ENCODE peak calls at places on chromosomes 6 and 20, in four cellular contexts. W is heart right ventricle, P is HCT116, Q is A549. Y is an unnamed sample. For H3K9me3, the result is how much of the 10 kb centered on the place peaks cover.

GRCh38 chr20:52060794-52061714 is 130.5 kb downstream of the ZFP64 start:
- DNase-seq in W (no peak), P (peak), Q (peak), Y (peak)

GRCh38 chr20:11687546-11688292 is 230.0 kb upstream of the BTBD3 start:
- DNase-seq in W (no peak), P (no peak), Q (peak), Y (no peak)

GRCh38 chr6:77561768-77562314 is 91.0 kb upstream of the MEI4 start:
- DNase-seq in W (no peak), P (no peak), Q (no peak), Y (no peak)

GRCh38 chr6:150880336-150880735 is 14.8 kb downstream of the MTHFD1L start:
- DNase-seq in W (no peak), P (no peak), Q (no peak), Y (no peak)

GRCh38 chr20:62276448-62276847 is 26.3 kb upstream of the ADRM1 start:
- DNase-seq in W (peak), P (no peak), Q (no peak), Y (no peak)

GRCh38 chr20:49338061-49338460 is 60.2 kb upstream of the ZNFX1 start:
- DNase-seq in W (no peak), P (no peak), Q (no peak), Y (no peak)

GRCh38 chr6:20704325-20704724 is 170.1 kb downstream of the CDKAL1 start:
- DNase-seq in W (no peak), P (no peak), Q (no peak), Y (no peak)

GRCh38 chr20:47181056-47181862 is 175.2 kb downstream of the ZMYND8 start:
- DNase-seq in W (no peak), P (peak), Q (peak), Y (peak)

GRCh38 chr6:109062216-109062615 is 32.4 kb downstream of the SESN1 start:
- DNase-seq in W (no peak), P (no peak), Q (no peak), Y (no peak)

GRCh38 chr6:20302168-20302567 is 89.9 kb upstream of the MBOAT1 start:
- DNase-seq in W (no peak), P (no peak), Q (no peak), Y (no peak)

GRCh38 chr20:37309290-37309689 is 19.8 kb downstream of the MANBAL start:
- DNase-seq in W (no peak), P (no peak), Q (no peak), Y (no peak)
- H3K27ac ChIP-seq in W (no peak), P (no peak), Q (no peak), Y (no peak)

DNA sequence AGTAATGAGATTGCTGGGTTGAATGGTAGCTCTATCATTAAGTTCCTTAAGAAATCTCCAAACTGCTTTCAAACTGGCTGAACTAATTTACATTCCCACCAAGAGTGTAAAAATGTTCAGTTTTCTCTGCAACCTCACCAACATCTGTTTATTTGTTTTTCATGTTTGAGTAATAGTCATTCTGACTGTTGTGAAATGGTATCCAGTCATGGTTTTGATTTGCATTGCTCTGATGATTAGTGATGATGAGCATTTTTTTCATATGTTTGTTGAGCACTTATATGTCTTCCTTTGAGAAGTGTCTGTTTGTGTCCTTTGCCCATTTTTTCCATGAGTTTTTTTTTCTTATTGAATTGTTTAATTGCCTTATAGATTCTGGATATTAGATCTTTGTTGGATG is 24.9 kb downstream of the DEFB125 start:
- DNase-seq in W (no peak), P (no peak), Q (no peak), Y (no peak)
- H3K9me3 ChIP-seq in W (under half), P (under half), Q (under half), Y (under half)

DNA sequence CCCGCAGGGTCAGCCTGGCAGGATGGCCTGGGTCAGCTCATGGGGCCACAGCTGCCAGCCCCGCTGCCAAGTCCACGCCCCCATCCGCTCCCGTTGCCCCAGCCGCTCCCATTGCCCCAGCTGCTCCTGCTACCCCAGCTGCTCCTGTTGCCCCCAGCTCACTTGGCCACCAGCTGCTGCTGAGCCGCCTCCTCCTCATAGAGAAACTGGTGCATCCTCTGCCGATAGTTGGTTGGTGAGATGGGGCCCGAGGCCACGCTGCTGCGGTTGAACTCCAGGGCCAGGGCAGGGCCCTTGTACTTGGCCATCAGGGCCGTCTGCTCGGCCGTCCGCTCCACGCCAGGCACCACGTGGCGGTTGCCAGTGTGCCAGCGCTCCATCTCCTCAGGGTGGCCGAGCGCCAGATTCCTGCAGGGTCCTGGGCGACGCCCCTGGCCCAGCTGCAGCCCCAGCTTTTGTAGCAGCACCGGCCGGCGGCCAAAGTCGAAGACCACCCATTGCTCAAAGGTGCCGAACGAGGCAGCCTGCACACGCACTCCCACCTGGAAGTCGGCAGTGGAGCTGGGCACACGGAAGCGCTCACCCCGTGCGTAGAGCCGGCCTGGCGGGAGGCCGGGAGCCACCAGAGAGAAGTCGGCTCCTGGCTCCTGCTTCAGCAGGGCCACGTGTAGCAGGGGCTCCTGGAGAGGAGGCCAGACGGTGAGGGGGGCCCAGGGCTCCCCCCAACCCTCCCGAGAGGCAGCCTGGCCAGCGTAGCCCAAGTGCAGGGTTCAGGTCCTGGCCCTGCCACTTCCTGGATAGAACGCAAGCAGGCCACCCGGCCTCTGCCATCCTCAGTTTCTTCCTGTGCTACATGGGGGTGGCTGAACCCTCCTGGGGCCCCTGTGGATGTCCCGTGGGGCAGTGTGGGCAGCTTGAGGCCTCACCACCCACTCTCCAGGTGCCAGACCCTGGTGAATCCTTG is 4.8 kb downstream of the HELZ2 start:
- DNase-seq in W (no peak), P (no peak), Q (no peak), Y (no peak)
- H3K27ac ChIP-seq in W (no peak), P (no peak), Q (no peak), Y (no peak)

GRCh38 chr6:156028310-156029131 is 572.9 kb upstream of the NOX3 start:
- DNase-seq in W (no peak), P (no peak), Q (no peak), Y (no peak)
- H3K9me3 ChIP-seq in W (under half), P (under half), Q (under half), Y (under half)

GRCh38 chr20:63943808-63944077 is 12.5 kb downstream of the UCKL1 start:
- DNase-seq in W (no peak), P (no peak), Q (no peak), Y (no peak)
- H3K27ac ChIP-seq in W (no peak), P (no peak), Q (no peak), Y (no peak)

GRCh38 chr6:13943943-13944342 is 19.2 kb downstream of the RNF182 start:
- DNase-seq in W (no peak), P (no peak), Q (no peak), Y (no peak)

GRCh38 chr6:13953061-13953705 is 28.4 kb downstream of the RNF182 start:
- DNase-seq in W (no peak), P (peak), Q (peak), Y (no peak)

GRCh38 chr6:13952101-13952500 is 27.3 kb downstream of the RNF182 start:
- DNase-seq in W (no peak), P (no peak), Q (no peak), Y (no peak)

GRCh38 chr6:13946506-13946905 is 21.8 kb downstream of the RNF182 start:
- DNase-seq in W (no peak), P (no peak), Q (no peak), Y (no peak)

DNA sequence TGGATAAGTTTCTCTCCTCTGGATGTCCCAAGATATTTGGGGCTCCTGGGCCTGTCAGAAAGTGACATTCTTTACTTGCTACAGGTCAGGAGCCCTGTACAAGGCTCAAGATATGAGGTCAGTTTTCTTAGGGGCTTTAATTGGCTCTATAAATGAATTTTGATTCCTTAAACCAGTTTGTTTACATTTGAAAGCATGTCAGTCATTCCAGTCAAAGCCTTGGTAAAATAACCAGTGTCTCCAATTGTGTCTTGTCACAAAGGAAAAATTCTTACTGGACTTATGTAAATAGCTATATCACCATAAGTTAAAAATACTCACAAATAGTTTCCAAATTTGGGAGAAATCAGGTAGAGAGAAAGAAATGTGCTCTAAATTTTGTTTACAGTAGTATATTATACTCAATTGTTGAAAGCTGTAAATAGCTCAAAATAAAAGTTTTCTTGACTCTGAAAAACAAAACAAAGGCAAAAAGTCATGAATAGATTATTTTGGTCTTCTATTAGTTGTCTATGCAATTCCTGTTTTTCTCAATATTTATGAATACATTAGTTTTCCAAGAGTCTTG is 22.9 kb downstream of the RNF182 start:
- DNase-seq in W (no peak), P (no peak), Q (no peak), Y (no peak)
- H3K9me3 ChIP-seq in W (under half), P (under half), Q (under half), Y (under half)

DNA sequence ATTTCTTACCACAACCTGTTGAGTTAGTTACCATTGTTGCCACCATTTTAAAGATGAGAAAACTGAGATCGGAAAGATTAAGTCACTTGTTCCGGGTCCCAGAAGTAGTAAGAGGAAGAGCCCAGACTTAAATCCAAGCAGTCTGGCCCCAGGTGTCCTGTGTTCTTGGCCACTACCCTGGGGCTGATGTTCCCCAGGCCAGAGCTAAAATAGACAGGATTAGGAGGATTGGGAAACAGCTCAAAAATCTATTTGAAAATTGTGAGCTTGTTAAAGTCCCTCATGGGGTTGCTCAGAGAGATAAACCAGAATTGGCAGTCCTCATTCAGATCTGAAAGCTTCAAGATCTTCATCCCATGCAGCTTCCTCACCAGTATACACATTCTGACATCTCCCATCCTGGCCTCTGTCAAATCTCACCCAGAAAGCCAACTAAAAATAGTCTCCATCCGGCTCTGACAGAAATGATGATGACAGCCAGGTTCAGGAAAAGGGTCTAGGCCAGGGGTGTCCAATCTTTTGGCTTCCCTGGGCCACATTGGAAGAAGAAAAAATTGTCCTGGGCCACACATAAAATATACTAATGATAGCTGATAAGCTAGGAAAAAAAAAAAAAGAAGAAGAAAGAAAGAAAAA is 62.0 kb downstream of the GFOD1 start:
- DNase-seq in W (peak), P (no peak), Q (no peak), Y (no peak)
- H3K27ac ChIP-seq in W (peak), P (no peak), Q (no peak), Y (no peak)

GRCh38 chr6:137182654-137183073 is 9.2 kb upstream of the IL22RA2 start:
- DNase-seq in W (no peak), P (no peak), Q (no peak), Y (no peak)

GRCh38 chr6:137181876-137182653 is 8.6 kb upstream of the IL22RA2 start:
- DNase-seq in W (no peak), P (no peak), Q (no peak), Y (no peak)

GRCh38 chr6:137190710-137191109 is 17.3 kb upstream of the IL22RA2 start:
- DNase-seq in W (no peak), P (no peak), Q (no peak), Y (no peak)

GRCh38 chr6:137188855-137189254 is 15.4 kb upstream of the IL22RA2 start:
- DNase-seq in W (no peak), P (peak), Q (peak), Y (peak)

GRCh38 chr6:137185290-137185689 is 11.8 kb upstream of the IL22RA2 start:
- DNase-seq in W (no peak), P (no peak), Q (no peak), Y (no peak)
- H3K9me3 ChIP-seq in W (under half), P (under half), Q (under half), Y (under half)

DNA sequence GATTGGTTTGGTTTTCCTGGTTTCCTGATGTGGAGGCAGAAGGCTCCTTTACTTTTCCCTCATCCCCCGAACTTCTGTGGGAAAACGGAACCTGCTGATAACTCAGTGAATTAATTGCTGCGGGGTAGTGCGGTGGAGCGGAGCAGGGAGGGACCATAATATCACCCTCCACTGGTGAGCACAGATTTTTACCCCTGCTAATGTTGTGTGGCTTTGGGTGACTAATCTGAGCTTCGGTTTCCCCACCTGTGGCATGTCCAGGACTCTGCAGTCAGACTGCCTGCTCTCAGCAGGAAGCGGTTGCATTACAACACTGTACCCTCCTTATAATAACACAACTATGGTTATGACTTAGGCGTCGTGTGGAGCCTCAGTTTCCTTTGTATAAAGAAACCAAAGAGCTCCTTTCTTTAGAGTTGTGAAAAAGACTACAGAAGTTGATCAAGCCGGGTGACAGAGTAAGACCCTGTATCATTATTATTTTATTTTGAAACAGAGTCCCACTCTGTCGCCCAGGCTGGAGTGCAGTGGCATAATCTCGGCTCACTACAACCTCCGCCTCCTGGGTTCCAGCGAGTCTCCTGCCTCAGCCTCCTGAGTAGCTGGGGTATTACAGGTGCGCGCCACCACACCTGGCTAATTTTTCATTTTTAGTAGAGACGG is 2.2 kb upstream of the ID1 start:
- DNase-seq in W (no peak), P (peak), Q (peak), Y (no peak)
- H3K27ac ChIP-seq in W (no peak), P (peak), Q (peak), Y (no peak)

DNA sequence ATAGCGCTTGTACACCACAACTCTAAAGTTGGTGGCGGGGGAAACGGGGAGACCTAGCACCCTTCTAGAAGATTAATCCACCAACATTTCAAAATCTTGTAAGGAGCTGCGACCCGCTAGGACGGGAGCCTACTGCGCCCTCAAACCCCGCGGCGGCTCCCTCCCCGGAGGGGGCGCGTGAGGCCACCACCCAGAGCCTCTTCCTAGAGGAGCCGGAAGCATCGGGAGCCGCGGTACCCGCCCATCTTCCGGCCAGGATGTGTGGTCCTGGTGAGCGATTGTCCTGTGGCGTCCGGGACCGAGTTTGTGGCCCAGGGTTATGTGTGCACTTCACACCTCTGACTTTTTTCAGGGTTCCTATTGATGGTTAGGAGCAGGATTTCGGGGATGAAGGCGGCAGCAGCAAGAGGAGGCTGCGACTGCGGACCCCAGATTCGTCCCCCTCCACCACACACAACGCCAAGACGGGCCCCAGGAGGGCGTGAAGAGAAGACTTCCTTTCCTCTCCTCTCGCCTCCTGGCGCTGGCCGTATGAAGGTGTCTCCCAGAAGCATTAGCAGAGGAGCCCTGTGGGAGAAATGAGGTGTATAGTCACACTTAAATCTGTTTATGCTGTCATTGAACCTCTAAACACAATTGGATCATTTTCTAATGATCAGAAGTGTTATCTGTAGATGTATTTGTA is 10.7 kb downstream of the ZNF165 start:
- DNase-seq in W (no peak), P (no peak), Q (no peak), Y (no peak)
- H3K9me3 ChIP-seq in W (under half), P (under half), Q (under half), Y (under half)